ENCODE peak calls at places on chromosomes 11 and 22, in ten cellular contexts. H is pancreas, R is progenitor cell of endocrine pancreas, G is RWPE1, Q is bronchial epithelial cell, A is WTC11, Z is GM23338, F is fibroblast of the aortic adventitia, K is neural crest cell, D is BE2C. S is an unnamed sample.

GRCh38 chr11:88363566-88364169 is 26.1 kb upstream of the CTSC start:
- DNase-seq in R (no peak), A (no peak), F (peak), K (no peak), Q (peak), D (no peak), G (peak), H (no peak), Z (no peak), S (no peak)

GRCh38 chr11:3153291-3153861 is 11.7 kb downstream of the OSBPL5 start:
- DNase-seq in G (no peak), A (no peak), R (no peak), K (no peak), Q (no peak), H (no peak), Z (no peak), D (no peak), F (peak), S (no peak)

GRCh38 chr22:32331918-32332725 is 25.5 kb upstream of the RFPL3 start:
- DNase-seq in G (no peak), R (no peak), D (no peak), Q (no peak), H (peak), K (no peak), F (no peak), Z (no peak), A (no peak), S (peak)

GRCh38 chr11:119626197-119626909 is 102.6 kb downstream of the NECTIN1 start:
- DNase-seq in H (no peak), Z (no peak), R (no peak), D (peak), G (no peak), F (no peak), Q (no peak), A (no peak), K (no peak), S (no peak)

GRCh38 chr11:95245038-95245437 is 14.0 kb upstream of the SESN3 start:
- DNase-seq in Q (peak), Z (peak), F (peak), H (no peak), A (no peak), R (no peak), G (peak), K (no peak), D (no peak), S (no peak)

GRCh38 chr11:5881756-5882155 is 1.3 kb downstream of the OR52E4 start:
- DNase-seq in F (no peak), Z (no peak), Q (no peak), H (no peak), G (no peak), A (no peak), K (no peak), R (no peak), D (no peak), S (no peak)

GRCh38 chr11:128279861-128280260 is 307.5 kb downstream of the ETS1 start:
- DNase-seq in A (no peak), F (no peak), Q (peak), R (no peak), G (peak), H (no peak), K (no peak), D (no peak), Z (no peak), S (no peak)

GRCh38 chr11:75465701-75466531 is 32.9 kb upstream of the KLHL35 start:
- DNase-seq in H (no peak), K (no peak), Q (no peak), F (peak), Z (peak), G (no peak), D (no peak), R (no peak), A (no peak), S (no peak)

GRCh38 chr11:133825666-133826065 is 19.6 kb downstream of the SPATA19 start:
- DNase-seq in Q (no peak), R (no peak), D (no peak), Z (no peak), K (no peak), G (no peak), A (no peak), H (no peak), F (no peak), S (no peak)

GRCh38 chr22:42685941-42686666 is 34.6 kb downstream of the A4GALT start:
- DNase-seq in D (no peak), H (no peak), K (no peak), G (peak), R (no peak), Q (no peak), A (no peak), F (peak), Z (peak), S (no peak)

GRCh38 chr22:45934168-45934564 is 42.8 kb downstream of the WNT7B start:
- DNase-seq in Q (no peak), H (no peak), D (no peak), G (no peak), A (no peak), Z (no peak), K (no peak), R (no peak), F (no peak), S (no peak)

GRCh38 chr11:97990162-97990920 is 1030.4 kb upstream of the CNTN5 start:
- DNase-seq in Z (no peak), K (no peak), D (no peak), G (no peak), Q (no peak), A (no peak), F (peak), H (no peak), R (no peak), S (no peak)

GRCh38 chr11:20013346-20014066 is 146.8 kb downstream of the DBX1 start:
- DNase-seq in Z (no peak), D (no peak), R (no peak), H (no peak), F (peak), Q (peak), K (no peak), A (no peak), G (no peak), S (no peak)

GRCh38 chr22:40153705-40154104 is 24.0 kb upstream of the TNRC6B start:
- DNase-seq in F (no peak), A (no peak), G (no peak), D (no peak), R (no peak), Z (no peak), Q (no peak), K (no peak), H (no peak), S (no peak)

GRCh38 chr11:3164540-3165151 is 464 bp downstream of the OSBPL5 start:
- DNase-seq in H (no peak), A (peak), F (no peak), Z (peak), G (no peak), K (no peak), R (no peak), Q (no peak), D (peak), S (no peak)

GRCh38 chr11:61791737-61792309 is 576 bp downstream of the TMEM258 start:
- DNase-seq in D (peak), R (peak), G (peak), A (peak), Z (peak), K (peak), F (peak), H (no peak), Q (peak), S (no peak)

GRCh38 chr11:96204721-96205459 is 138.1 kb downstream of the MAML2 start:
- DNase-seq in F (no peak), R (no peak), Z (no peak), Q (no peak), K (no peak), H (no peak), D (no peak), G (no peak), A (no peak), S (no peak)

GRCh38 chr22:49506010-49506400 is 321.7 kb downstream of the BRD1 start:
- DNase-seq in R (no peak), F (no peak), G (no peak), A (no peak), H (no peak), D (no peak), Q (no peak), K (no peak), Z (no peak), S (no peak)

GRCh38 chr22:28051787-28052356 is 132.8 kb upstream of the PITPNB start:
- DNase-seq in A (peak), Z (peak), Q (peak), R (peak), H (peak), K (peak), D (peak), F (peak), G (peak), S (no peak)

GRCh38 chr11:121890377-121890776 is 225.6 kb downstream of the BLID start:
- DNase-seq in K (no peak), R (no peak), Z (no peak), G (no peak), F (peak), A (no peak), H (no peak), D (no peak), Q (no peak), S (no peak)

GRCh38 chr11:70073188-70073817 is 4.8 kb upstream of the ANO1 start:
- DNase-seq in A (no peak), F (no peak), D (no peak), Q (no peak), H (no peak), R (no peak), G (no peak), Z (peak), K (no peak), S (no peak)

GRCh38 chr11:5348516-5349194 is 2.7 kb upstream of the OR51B6 start:
- DNase-seq in A (no peak), Q (no peak), H (no peak), G (no peak), Z (peak), R (no peak), K (no peak), F (no peak), D (no peak), S (no peak)

GRCh38 chr11:1983601-1983961 is 14.1 kb downstream of the H19 start:
- DNase-seq in R (no peak), H (peak), A (no peak), G (no peak), K (no peak), Q (no peak), D (no peak), F (no peak), Z (no peak), S (no peak)

GRCh38 chr11:47445840-47446239 is 3.1 kb downstream of the RAPSN start:
- DNase-seq in F (no peak), K (no peak), G (no peak), H (no peak), R (no peak), Q (no peak), Z (no peak), D (no peak), A (no peak), S (no peak)

GRCh38 chr11:3143136-3143880 is 21.8 kb downstream of the OSBPL5 start:
- DNase-seq in Q (no peak), R (no peak), F (no peak), Z (no peak), G (no peak), A (no peak), H (no peak), D (no peak), K (no peak), S (no peak)

GRCh38 chr22:41271787-41272186 is 14.2 kb downstream of the RANGAP1 start:
- DNase-seq in G (no peak), F (no peak), R (no peak), H (no peak), Q (no peak), K (no peak), D (no peak), A (no peak), Z (no peak), S (no peak)
- TF ChIP-seq CTCF in G (no peak), F (no peak), R (no peak), H (no peak), Q (no peak), K (no peak), D (no peak), A (no peak), Z (no peak), S (no peak)

DNA sequence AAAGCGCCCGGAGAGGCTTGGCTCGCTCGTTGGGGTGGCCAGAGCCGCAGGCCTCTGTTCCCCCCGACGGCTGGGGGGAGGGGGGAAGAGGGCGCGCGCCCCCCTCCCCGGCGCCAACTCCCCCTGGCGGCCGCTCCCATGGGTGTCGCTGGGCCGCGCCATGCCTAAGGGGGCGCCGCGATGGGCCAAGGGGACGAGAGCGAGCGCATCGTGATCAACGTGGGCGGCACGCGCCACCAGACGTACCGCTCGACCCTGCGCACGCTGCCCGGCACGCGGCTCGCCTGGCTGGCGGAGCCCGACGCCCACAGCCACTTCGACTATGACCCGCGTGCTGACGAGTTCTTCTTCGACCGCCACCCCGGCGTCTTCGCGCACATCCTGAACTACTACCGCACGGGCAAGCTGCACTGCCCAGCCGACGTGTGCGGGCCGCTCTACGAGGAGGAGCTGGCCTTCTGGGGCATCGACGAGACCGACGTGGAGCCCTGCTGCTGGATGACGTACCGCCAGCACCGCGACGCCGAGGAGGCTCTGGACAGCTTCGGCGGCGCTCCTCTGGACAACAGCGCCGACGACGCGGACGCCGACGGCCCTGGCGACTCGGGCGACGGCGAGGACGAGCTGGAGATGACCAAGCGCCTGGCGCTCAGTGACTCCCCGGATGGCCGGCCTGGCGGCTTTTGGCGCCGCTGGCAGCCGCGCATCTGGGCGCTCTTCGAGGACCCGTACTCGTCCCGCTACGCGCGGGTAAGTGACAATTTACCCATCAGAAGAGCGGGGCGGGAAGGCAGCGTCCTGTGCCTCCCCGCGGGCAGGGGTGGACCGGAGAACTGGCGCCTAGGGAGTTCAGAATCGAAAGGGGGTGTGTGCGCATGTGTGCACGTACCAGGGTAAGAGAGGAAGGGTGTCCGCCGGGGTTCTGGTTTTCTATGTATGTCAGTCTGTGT is 1.5 kb downstream of the KCNC1 start:
- DNase-seq in G (no peak), D (peak), A (peak), K (peak), Q (no peak), H (no peak), F (no peak), Z (peak), R (no peak), S (no peak)
- TF ChIP-seq CTCF in G (peak), D (peak), A (peak), K (peak), Q (peak), H (no peak), F (no peak), Z (peak), R (peak), S (peak)

DNA sequence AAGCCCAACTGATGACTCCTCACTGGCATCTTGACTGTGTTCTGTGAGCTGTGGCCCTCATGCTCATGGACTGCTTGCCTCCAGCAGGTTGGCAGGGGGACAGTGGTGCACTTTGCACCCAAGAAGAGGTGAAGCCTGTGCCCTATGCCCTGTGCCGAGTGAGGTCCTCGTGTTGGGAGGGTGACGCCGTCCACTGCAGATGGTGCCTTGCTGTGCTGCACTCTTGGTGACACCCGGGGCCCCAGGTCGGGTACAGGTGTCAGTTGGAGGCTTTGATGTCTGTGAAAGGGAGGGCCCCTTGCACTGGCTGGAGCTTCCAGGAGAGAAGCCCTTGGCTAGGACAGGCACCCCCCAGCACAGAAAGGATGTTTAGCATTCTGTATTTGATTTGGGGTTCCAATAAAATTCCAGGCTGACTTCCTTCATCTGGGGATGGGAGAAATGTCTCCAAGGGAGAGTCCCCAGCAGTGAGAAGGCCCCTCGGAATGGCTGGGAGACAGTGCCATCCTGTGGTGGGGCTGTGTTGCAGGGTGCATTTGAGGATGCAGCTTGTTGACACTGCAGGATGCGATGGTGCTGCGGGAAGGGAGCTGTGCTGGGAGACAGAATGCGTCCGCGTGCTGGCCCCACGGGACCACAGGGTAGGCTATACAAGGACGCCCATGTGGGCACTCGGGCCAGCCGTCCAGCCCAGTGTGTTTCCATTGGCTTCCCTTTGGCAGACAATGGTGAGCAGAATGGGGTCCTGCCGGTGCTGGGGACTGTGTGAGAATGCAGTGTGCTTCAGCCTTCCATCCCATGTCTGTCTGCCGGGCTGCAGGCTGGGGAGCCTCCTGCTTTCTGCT is 2.5 kb upstream of the ZDHHC8 start:
- DNase-seq in G (no peak), K (peak), A (peak), H (no peak), Q (peak), R (no peak), D (peak), F (peak), Z (peak), S (no peak)
- TF ChIP-seq CTCF in G (peak), K (peak), A (no peak), H (no peak), Q (peak), R (no peak), D (peak), F (peak), Z (peak), S (peak)

GRCh38 chr11:123429851-123430735 is at the start of gene GRAMD1B:
- DNase-seq in G (peak), K (peak), A (peak), Q (peak), Z (peak), D (peak), R (peak), F (peak), H (peak), S (peak)
- TF ChIP-seq CTCF in G (no peak), K (peak), A (no peak), Q (peak), Z (no peak), D (peak), R (peak), F (peak), H (no peak), S (peak)

DNA sequence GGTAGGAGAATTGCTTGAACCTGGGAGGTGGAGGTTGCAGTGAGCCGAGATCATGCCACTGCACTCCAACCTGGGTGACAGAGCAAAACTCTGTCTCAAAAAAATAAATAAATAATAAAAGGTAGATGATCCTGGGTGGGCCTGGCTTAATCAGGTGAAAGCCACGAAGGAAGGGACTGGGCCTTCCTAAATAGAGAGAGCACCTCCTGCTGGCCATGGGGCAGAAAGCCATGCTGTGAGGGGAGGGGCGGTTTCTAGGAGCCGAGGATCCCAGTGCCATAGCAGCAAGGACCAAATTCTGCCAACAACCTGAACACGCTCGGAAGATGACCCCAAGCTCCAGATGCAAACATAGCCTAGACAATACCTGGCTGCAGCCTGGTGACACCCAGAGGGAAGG is 24.5 kb upstream of the DGKZ start:
- DNase-seq in R (no peak), A (peak), Z (peak), H (no peak), G (no peak), D (no peak), F (peak), K (no peak), Q (no peak), S (no peak)
- TF ChIP-seq CTCF in R (peak), A (peak), Z (peak), H (no peak), G (no peak), D (no peak), F (peak), K (peak), Q (no peak), S (peak)

DNA sequence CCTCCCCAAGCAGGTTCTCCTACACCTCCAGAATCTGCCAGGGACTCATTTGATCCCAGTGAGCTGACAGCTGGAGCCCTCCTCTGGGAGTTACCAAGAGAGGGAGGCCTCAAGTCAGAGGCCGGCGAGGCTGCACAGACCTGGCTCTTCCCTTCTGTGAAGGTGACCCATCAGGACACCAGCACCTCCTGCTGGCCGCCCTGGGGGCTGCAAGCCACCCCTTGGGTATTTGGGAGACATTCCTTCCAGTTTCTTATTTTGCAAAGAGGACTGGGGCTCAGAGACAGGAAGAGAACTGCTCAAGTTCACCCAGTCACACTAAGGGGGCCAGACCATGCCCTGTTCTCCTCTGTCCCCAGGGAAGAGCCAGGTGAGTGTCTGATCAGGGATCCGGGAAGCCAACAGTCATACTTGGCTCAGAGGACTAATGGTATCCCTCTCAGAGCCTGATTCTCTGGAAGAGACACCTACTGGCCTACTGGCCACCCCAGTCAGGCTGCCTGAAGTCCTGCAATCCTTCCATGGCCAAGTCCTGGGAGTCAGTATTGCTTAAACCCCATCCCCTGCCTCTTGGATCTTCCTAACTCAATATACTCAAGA is 40.5 kb upstream of the RIC3 start:
- DNase-seq in F (no peak), D (no peak), Q (no peak), R (no peak), A (peak), Z (peak), K (no peak), H (no peak), G (no peak), S (no peak)
- TF ChIP-seq CTCF in F (peak), D (peak), Q (peak), R (peak), A (peak), Z (peak), K (peak), H (peak), G (peak), S (peak)

GRCh38 chr11:86360775-86361395 is 13.8 kb upstream of the CCDC81 start:
- DNase-seq in D (no peak), H (no peak), K (no peak), Z (peak), F (peak), G (peak), R (no peak), A (no peak), Q (peak), S (no peak)
- TF ChIP-seq CTCF in D (no peak), H (no peak), K (peak), Z (peak), F (peak), G (no peak), R (peak), A (no peak), Q (peak), S (peak)

GRCh38 chr11:130427581-130428211 is 713 bp downstream of the ADAMTS8 start:
- DNase-seq in Z (peak), A (peak), H (no peak), Q (no peak), F (no peak), D (no peak), G (no peak), R (peak), K (peak), S (no peak)
- TF ChIP-seq CTCF in Z (peak), A (no peak), H (no peak), Q (no peak), F (peak), D (no peak), G (no peak), R (peak), K (peak), S (peak)

S was measured in type B pancreatic cell.